ENCODE peak calls at places on chromosomes 5 and 9, in six cellular contexts. E is stimulated activated CD4-positive, alpha-beta T cell treated with anti-CD3 and anti-CD28 coated beads, Interleukin-2, amount 100 ng/mL, for 4 hours; J is adrenal gland; O is heart right ventricle; Q is activated CD4-positive, alpha-beta memory T cell treated with anti-CD3 and anti-CD28 coated beads, Interleukin-2, amount 10 ng/mL, durations not matched to agents 7 days and 5 days; B is hepatic stellate cell. S is an unnamed sample.

GRCh38 chr9:72145093-72145492 is 4.1 kb upstream of the GDA start:
- DNase-seq in E (no peak), J (no peak), O (no peak), Q (no peak), B (no peak), S (no peak)

GRCh38 chr5:8060235-8061139 is 191.5 kb downstream of the MTRR start:
- DNase-seq in E (no peak), J (no peak), O (no peak), Q (no peak), B (no peak), S (no peak)

GRCh38 chr9:113589890-113590289 is 126.4 kb downstream of the RGS3 start:
- DNase-seq in E (no peak), J (no peak), O (no peak), Q (no peak), B (no peak), S (no peak)

GRCh38 chr5:125597338-125597737 is 825.9 kb upstream of the GRAMD2B start:
- DNase-seq in E (no peak), J (no peak), O (no peak), Q (no peak), B (no peak), S (no peak)

GRCh38 chr9:69621735-69622460 is 50.3 kb downstream of the APBA1 start:
- DNase-seq in E (no peak), J (no peak), O (no peak), Q (no peak), B (no peak), S (no peak)

GRCh38 chr9:20683351-20684034 is 566 bp upstream of the FOCAD start:
- DNase-seq in E (peak), J (peak), O (peak), Q (peak), B (peak), S (peak)

GRCh38 chr5:60370508-60370907 is 329.5 kb downstream of the DEPDC1B start:
- DNase-seq in E (no peak), J (no peak), O (no peak), Q (no peak), B (no peak), S (no peak)

GRCh38 chr5:130066644-130067043 is 162.4 kb downstream of the CHSY3 start:
- DNase-seq in E (no peak), J (peak), O (no peak), Q (no peak), B (no peak), S (no peak)

GRCh38 chr5:81819556-81820314 is 68.8 kb upstream of the SSBP2 start:
- DNase-seq in E (no peak), J (no peak), O (no peak), Q (no peak), B (peak), S (no peak)

GRCh38 chr5:150487199-150488061 is 20.5 kb upstream of the NDST1 start:
- DNase-seq in E (no peak), J (no peak), O (peak), Q (no peak), B (no peak), S (no peak)

GRCh38 chr5:169128679-169129078 is 172.3 kb downstream of the SLIT3 start:
- DNase-seq in E (no peak), J (no peak), O (no peak), Q (no peak), B (no peak), S (no peak)

GRCh38 chr5:119036101-119036762 is 34.7 kb upstream of the DMXL1 start:
- DNase-seq in E (no peak), J (no peak), O (no peak), Q (no peak), B (peak), S (no peak)